ENCODE peak calls at places on chromosomes 16 and 17, in eight cellular contexts. F is osteoblast, O is breast epithelium, J is astrocyte of the spinal cord, N is fibroblast of the aortic adventitia, R is heart right ventricle, K is GM23338, L is progenitor cell of endocrine pancreas. M is an unnamed sample.

GRCh38 chr17:897970-898619 is 81.5 kb downstream of the NXN start:
- DNase-seq in F (no peak), O (no peak), J (no peak), N (no peak), R (no peak), K (no peak), L (no peak), M (no peak)

GRCh38 chr16:8458481-8458880 is 131.8 kb downstream of the TMEM114 start:
- DNase-seq in F (no peak), O (no peak), J (no peak), N (no peak), R (no peak), K (no peak), L (no peak), M (no peak)

GRCh38 chr16:66849021-66849420 is 4.8 kb downstream of the CA7 start:
- DNase-seq in F (no peak), O (no peak), J (no peak), N (no peak), R (no peak), K (no peak), L (no peak), M (no peak)

GRCh38 chr17:77049440-77049839 is 91.3 kb upstream of the SEC14L1 start:
- DNase-seq in F (peak), O (no peak), J (no peak), N (no peak), R (no peak), K (no peak), L (no peak), M (no peak)

GRCh38 chr17:82106697-82107305 is 8.8 kb upstream of the FASN start:
- DNase-seq in F (peak), O (no peak), J (no peak), N (no peak), R (no peak), K (no peak), L (no peak), M (no peak)

GRCh38 chr17:55727920-55728319 is 5.3 kb upstream of the TMEM100 start:
- DNase-seq in F (no peak), O (no peak), J (no peak), N (peak), R (no peak), K (no peak), L (no peak), M (no peak)

GRCh38 chr17:41618341-41619161 is 5.8 kb downstream of the KRT17 start:
- DNase-seq in F (peak), O (no peak), J (no peak), N (no peak), R (no peak), K (no peak), L (no peak), M (no peak)

GRCh38 chr16:67441907-67442306 is 11.0 kb downstream of the HSD11B2 start:
- DNase-seq in F (peak), O (no peak), J (no peak), N (no peak), R (peak), K (no peak), L (no peak), M (no peak)

GRCh38 chr17:46020023-46020735 is 21.1 kb downstream of the STH start:
- DNase-seq in F (no peak), O (peak), J (no peak), N (no peak), R (no peak), K (no peak), L (no peak), M (no peak)

GRCh38 chr16:9610727-9611126 is 519.3 kb downstream of the HAPSTR1 start:
- DNase-seq in F (no peak), O (no peak), J (no peak), N (no peak), R (no peak), K (peak), L (no peak), M (no peak)

GRCh38 chr17:75102385-75102821 is 7.4 kb upstream of the ARMC7 start:
- DNase-seq in F (no peak), O (no peak), J (no peak), N (no peak), R (no peak), K (peak), L (no peak), M (no peak)

GRCh38 chr16:68490829-68491575 is 42.7 kb upstream of the SMPD3 start:
- DNase-seq in F (no peak), O (peak), J (peak), N (peak), R (no peak), K (peak), L (no peak), M (no peak)

GRCh38 chr17:65604070-65604469 is 42.6 kb upstream of the AXIN2 start:
- DNase-seq in F (no peak), O (no peak), J (peak), N (no peak), R (no peak), K (no peak), L (no peak), M (no peak)

GRCh38 chr16:15502041-15502725 is 67.8 kb downstream of the BMERB1 start:
- DNase-seq in F (peak), O (no peak), J (peak), N (peak), R (no peak), K (peak), L (no peak), M (no peak)

GRCh38 chr17:78204387-78205123 is 9.5 kb upstream of the BIRC5 start:
- DNase-seq in F (peak), O (no peak), J (no peak), N (no peak), R (no peak), K (no peak), L (no peak), M (no peak)

GRCh38 chr17:77405867-77406513 is 265.2 kb downstream of the SEC14L1 start:
- DNase-seq in F (peak), O (no peak), J (no peak), N (no peak), R (no peak), K (no peak), L (no peak), M (no peak)

GRCh38 chr16:84029297-84030096 is 13.1 kb downstream of the SLC38A8 start:
- DNase-seq in F (peak), O (no peak), J (no peak), N (no peak), R (no peak), K (no peak), L (no peak), M (no peak)

GRCh38 chr17:29733151-29733550 is 110.4 kb upstream of the CORO6 start:
- DNase-seq in F (no peak), O (no peak), J (no peak), N (peak), R (no peak), K (no peak), L (no peak), M (no peak)

GRCh38 chr16:62543516-62543915 is 507.3 kb upstream of the CDH8 start:
- DNase-seq in F (no peak), O (no peak), J (no peak), N (no peak), R (no peak), K (no peak), L (no peak), M (no peak)

GRCh38 chr17:19322861-19323260 is 39.7 kb downstream of the B9D1 start:
- DNase-seq in F (no peak), O (no peak), J (no peak), N (no peak), R (no peak), K (no peak), L (no peak), M (no peak)

GRCh38 chr17:19327039-19327776 is 35.3 kb downstream of the B9D1 start:
- DNase-seq in F (peak), O (no peak), J (peak), N (peak), R (no peak), K (no peak), L (no peak), M (no peak)

GRCh38 chr17:19328441-19329061 is 34.0 kb downstream of the B9D1 start:
- DNase-seq in F (no peak), O (no peak), J (no peak), N (no peak), R (no peak), K (no peak), L (no peak), M (no peak)

GRCh38 chr17:19322129-19322505 is 40.4 kb downstream of the B9D1 start:
- DNase-seq in F (no peak), O (no peak), J (no peak), N (no peak), R (no peak), K (no peak), L (no peak), M (no peak)

DNA sequence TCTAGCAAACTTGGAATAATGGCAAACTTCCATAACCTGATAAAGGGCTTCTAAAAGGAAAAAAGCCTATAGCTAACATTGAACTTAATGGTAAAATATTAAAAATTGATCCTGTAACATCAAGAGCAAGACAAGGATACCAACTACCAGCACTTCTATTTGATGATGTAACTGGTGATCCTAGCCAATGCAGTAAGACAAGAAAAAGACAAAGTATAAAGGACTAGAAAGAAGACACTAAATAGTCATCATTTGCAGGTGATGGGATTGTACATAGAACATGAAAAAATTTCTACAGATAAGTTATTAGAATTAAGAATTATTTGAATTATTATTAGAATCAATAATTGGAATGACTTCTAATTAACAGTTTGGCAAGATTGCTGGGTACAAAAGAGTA is 37.0 kb downstream of the B9D1 start:
- DNase-seq in F (no peak), O (no peak), J (no peak), N (no peak), R (no peak), K (no peak), L (no peak), M (no peak)
- TF ChIP-seq CTCF in F (no peak), O (no peak), J (no peak), N (no peak), R (no peak), K (no peak), L (no peak), M (no peak)

GRCh38 chr16:2155091-2156024 is at the start of gene TRAF7:
- DNase-seq in F (peak), O (peak), J (peak), N (peak), R (peak), K (peak), L (peak), M (peak)
- TF ChIP-seq CTCF in F (no peak), O (no peak), J (no peak), N (no peak), R (no peak), K (no peak), L (no peak), M (no peak)

GRCh38 chr17:68740555-68741447 is 139.6 kb upstream of the FAM20A start:
- DNase-seq in F (no peak), O (no peak), J (no peak), N (no peak), R (no peak), K (no peak), L (no peak), M (no peak)
- TF ChIP-seq CTCF in F (peak), O (no peak), J (peak), N (no peak), R (no peak), K (no peak), L (no peak), M (no peak)

DNA sequence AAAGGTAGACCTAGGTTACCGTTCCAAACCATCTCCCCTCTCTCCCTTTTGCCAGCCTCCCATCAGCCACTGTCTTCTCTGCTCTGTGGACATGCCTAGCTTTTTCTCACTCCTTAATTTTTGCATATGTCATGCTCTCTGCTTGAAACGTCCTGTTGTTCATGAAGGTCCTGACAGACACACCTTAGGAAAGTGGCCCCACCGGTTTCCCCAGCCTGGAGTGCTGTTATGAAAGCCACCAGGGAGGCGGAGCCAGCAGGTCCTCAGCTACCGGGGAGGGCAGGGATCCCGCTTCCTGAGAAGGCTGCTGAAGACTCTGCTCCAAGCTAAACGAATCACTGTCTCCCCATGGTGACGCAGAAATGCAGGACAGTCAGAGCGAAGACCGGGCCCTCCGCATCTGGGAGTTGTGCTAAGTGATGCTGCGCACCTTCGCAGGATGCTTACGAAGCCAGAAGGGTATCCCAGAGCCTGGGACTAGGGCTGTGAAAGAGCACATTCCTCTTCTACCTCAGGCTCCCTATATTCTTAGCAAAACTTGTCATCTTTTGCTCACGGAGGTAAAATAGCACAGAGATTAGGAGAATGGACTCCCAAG is 2.3 kb upstream of the SLC16A11 start:
- DNase-seq in F (peak), O (peak), J (no peak), N (no peak), R (no peak), K (peak), L (peak), M (no peak)
- TF ChIP-seq CTCF in F (peak), O (no peak), J (no peak), N (no peak), R (no peak), K (no peak), L (peak), M (no peak)

DNA sequence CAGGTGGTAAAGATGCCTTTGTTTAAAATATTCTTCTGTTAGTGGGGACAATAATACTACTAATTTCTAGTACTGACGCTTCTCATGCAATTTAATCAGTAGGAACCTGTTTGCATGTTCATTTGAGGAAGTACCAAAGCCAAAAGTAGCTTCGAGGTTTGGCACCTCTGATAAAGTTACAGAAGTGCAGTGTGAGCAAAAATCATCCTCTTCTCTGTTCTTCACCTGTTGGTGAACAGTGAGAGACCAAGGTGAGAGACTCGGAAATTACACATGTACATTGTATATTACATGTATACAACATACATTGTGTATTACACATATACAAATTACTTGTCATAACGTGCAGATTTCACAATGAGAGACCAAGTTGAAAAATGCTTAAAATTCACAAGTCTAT is 404.6 kb downstream of the MAF start:
- DNase-seq in F (no peak), O (no peak), J (no peak), N (no peak), R (no peak), K (no peak), L (no peak), M (no peak)
- TF ChIP-seq CTCF in F (no peak), O (no peak), J (no peak), N (no peak), R (no peak), K (no peak), L (no peak), M (no peak)

GRCh38 chr17:43011728-43012472 is 5.3 kb downstream of the IFI35 start:
- DNase-seq in F (peak), O (no peak), J (no peak), N (peak), R (no peak), K (no peak), L (no peak), M (no peak)

GRCh38 chr17:43010667-43011308 is 4.2 kb downstream of the IFI35 start:
- DNase-seq in F (peak), O (no peak), J (no peak), N (no peak), R (no peak), K (no peak), L (no peak), M (no peak)

GRCh38 chr17:43003542-43004172 is 2.9 kb upstream of the IFI35 start:
- DNase-seq in F (no peak), O (no peak), J (peak), N (peak), R (no peak), K (peak), L (no peak), M (no peak)

GRCh38 chr17:43006639-43007551 is at the start of gene IFI35:
- DNase-seq in F (peak), O (peak), J (peak), N (peak), R (peak), K (peak), L (no peak), M (peak)
- TF ChIP-seq CTCF in F (peak), O (peak), J (peak), N (peak), R (peak), K (peak), L (peak), M (peak)

DNA sequence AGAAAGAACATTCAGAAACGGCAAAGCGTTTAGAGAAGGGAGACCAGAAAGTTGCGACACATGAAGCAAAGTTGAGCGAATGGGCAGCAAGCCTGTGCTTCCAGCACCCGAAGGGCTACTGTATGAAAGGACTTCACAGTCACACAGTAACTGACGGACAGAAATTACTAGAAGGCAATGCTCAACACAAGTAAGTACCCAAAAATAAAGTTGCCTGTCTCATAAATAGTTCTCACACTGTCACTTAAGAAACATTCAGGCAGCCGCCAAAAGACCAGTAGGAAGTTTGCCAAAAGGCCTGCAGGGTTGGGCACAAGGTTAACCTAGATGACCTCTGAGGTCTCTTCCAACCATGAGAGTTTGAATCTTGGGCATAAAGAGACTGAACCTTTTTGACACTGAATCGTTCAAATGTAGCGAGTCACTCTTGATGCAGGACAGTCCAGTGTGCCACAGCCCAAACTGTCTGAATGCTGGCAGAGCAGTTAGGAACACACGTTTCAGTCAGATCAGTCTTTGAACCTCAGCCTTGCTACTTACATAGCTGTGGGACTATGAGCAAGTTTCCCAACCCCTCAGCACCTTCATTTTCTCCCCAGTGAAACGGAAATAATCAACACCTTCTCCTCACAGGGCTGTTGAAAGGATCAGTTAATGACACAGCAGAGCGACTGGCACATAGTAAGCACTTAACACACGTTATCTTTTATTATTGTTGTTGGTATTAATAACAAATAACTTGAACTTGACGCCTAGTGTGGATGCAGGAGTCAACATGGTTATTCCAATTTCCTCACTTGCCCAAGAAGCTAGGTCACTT is 10.4 kb downstream of the NCBP3 start:
- DNase-seq in F (peak), O (no peak), J (no peak), N (no peak), R (no peak), K (no peak), L (no peak), M (no peak)
- TF ChIP-seq CTCF in F (no peak), O (no peak), J (no peak), N (no peak), R (no peak), K (no peak), L (no peak), M (no peak)

GRCh38 chr16:85238233-85238647 is 126.0 kb upstream of the CIBAR2 start:
- DNase-seq in F (peak), O (no peak), J (peak), N (peak), R (peak), K (peak), L (no peak), M (peak)
- TF ChIP-seq CTCF in F (peak), O (no peak), J (peak), N (peak), R (no peak), K (peak), L (no peak), M (peak)